ENCODE peak calls at places on chromosomes 2 and 18, in nine cellular contexts. P is kidney, U is nephron progenitor cell, K is coronary artery, W is transverse colon, N is ovary, H is HCT116, M is left lung, E is cardiac muscle cell. V is an unnamed sample.

GRCh38 chr18:35267809-35268208 is 22.2 kb downstream of the ZSCAN30 start:
- DNase-seq in P (peak; percentile 77), U (no peak), K (no peak), W (peak; percentile 26), N (peak; percentile 53), H (no peak), M (peak; percentile 80), E (no peak), V (no peak)

GRCh38 chr2:162072181-162072702 is 1.8 kb downstream of the DPP4 start:
- DNase-seq in P (no peak), U (no peak), K (no peak), W (no peak), N (no peak), H (no peak), M (no peak), E (peak; percentile 77), V (no peak)

GRCh38 chr18:32847719-32848118 is 74.9 kb upstream of the KLHL14 start:
- DNase-seq in P (no peak), U (peak; percentile 29), K (no peak), W (no peak), N (no peak), H (no peak), M (no peak), E (no peak), V (no peak)

GRCh38 chr2:174553811-174554493 is 43.7 kb downstream of the WIPF1 start:
- DNase-seq in P (no peak), U (no peak), K (no peak), W (peak; percentile 26), N (no peak), H (no peak), M (no peak), E (no peak), V (no peak)

GRCh38 chr2:45935791-45936622 is 284.5 kb downstream of the PRKCE start:
- DNase-seq in P (peak; percentile 98), U (peak; percentile 74), K (peak; percentile 98), W (peak; percentile 88), N (peak; percentile 95), H (peak; percentile 97), M (peak; percentile 94), E (peak; percentile 97), V (peak; percentile 86)

GRCh38 chr18:62341423-62341920 is 16.4 kb downstream of the TNFRSF11A start:
- DNase-seq in P (no peak), U (no peak), K (no peak), W (no peak), N (no peak), H (no peak), M (no peak), E (no peak), V (no peak)

GRCh38 chr2:45890819-45891218 is 239.3 kb downstream of the PRKCE start:
- DNase-seq in P (no peak), U (no peak), K (no peak), W (no peak), N (no peak), H (no peak), M (no peak), E (no peak), V (no peak)

GRCh38 chr2:63539416-63540162 is 48.7 kb downstream of the WDPCP start:
- DNase-seq in P (no peak), U (no peak), K (no peak), W (no peak), N (no peak), H (no peak), M (no peak), E (no peak), V (no peak)

GRCh38 chr2:24403168-24403850 is 43.0 kb upstream of the ITSN2 start:
- DNase-seq in P (no peak), U (no peak), K (no peak), W (no peak), N (peak; percentile 44), H (no peak), M (peak; percentile 46), E (no peak), V (no peak)

GRCh38 chr18:61333271-61333745 is at the start of gene CDH20:
- DNase-seq in P (no peak), U (peak; percentile 62), K (no peak), W (no peak), N (no peak), H (no peak), M (peak; percentile 73), E (peak; percentile 5), V (no peak)

GRCh38 chr2:132489150-132489549 is 72.5 kb downstream of the GPR39 start:
- DNase-seq in P (peak; percentile 63), U (peak; percentile 91), K (no peak), W (no peak), N (no peak), H (no peak), M (peak; percentile 77), E (peak; percentile 2), V (no peak)

GRCh38 chr2:239577306-239577705 is 176.5 kb upstream of the HDAC4 start:
- DNase-seq in P (peak; percentile 39), U (no peak), K (no peak), W (no peak), N (no peak), H (no peak), M (peak; percentile 33), E (no peak), V (no peak)

GRCh38 chr2:201313362-201313761 is 43.8 kb downstream of the FLACC1 start:
- DNase-seq in P (no peak), U (no peak), K (no peak), W (peak; percentile 9), N (no peak), H (no peak), M (peak; percentile 8), E (no peak), V (no peak)

GRCh38 chr18:8117008-8117376 is 492.2 kb upstream of the RAB12 start:
- DNase-seq in P (no peak), U (no peak), K (no peak), W (no peak), N (no peak), H (no peak), M (no peak), E (peak; percentile 6), V (no peak)

GRCh38 chr2:179132076-179132475 is 82.1 kb upstream of the CCDC141 start:
- DNase-seq in P (no peak), U (no peak), K (no peak), W (no peak), N (no peak), H (no peak), M (no peak), E (no peak), V (no peak)

GRCh38 chr2:98454500-98455235 is 10.0 kb downstream of the INPP4A start:
- DNase-seq in P (no peak), U (no peak), K (no peak), W (no peak), N (no peak), H (no peak), M (no peak), E (peak; percentile 30), V (no peak)

GRCh38 chr2:84640386-84640785 is 124.1 kb downstream of the DNAH6 start:
- DNase-seq in P (no peak), U (no peak), K (no peak), W (no peak), N (no peak), H (no peak), M (no peak), E (no peak), V (no peak)

GRCh38 chr2:105373344-105373781 is 25.5 kb downstream of the FHL2 start:
- DNase-seq in P (no peak), U (no peak), K (no peak), W (peak; percentile 48), N (peak; percentile 89), H (no peak), M (no peak), E (peak; percentile 62), V (no peak)

GRCh38 chr2:222753251-222753824 is 81.9 kb downstream of the MOGAT1 start:
- DNase-seq in P (no peak), U (no peak), K (no peak), W (no peak), N (no peak), H (no peak), M (no peak), E (peak; percentile 55), V (no peak)

GRCh38 chr2:157107877-157108276 is 149.6 kb upstream of the GALNT5 start:
- DNase-seq in P (no peak), U (no peak), K (no peak), W (peak; percentile 33), N (no peak), H (no peak), M (no peak), E (peak; percentile 21), V (peak; percentile 82)

GRCh38 chr18:56083097-56083865 is 495.3 kb upstream of the TCF4 start:
- DNase-seq in P (peak; percentile 60), U (no peak), K (no peak), W (no peak), N (peak; percentile 69), H (no peak), M (no peak), E (peak; percentile 88), V (no peak)

GRCh38 chr2:226489765-226490164 is 309.9 kb downstream of the IRS1 start:
- DNase-seq in P (no peak), U (no peak), K (no peak), W (no peak), N (no peak), H (no peak), M (no peak), E (peak; percentile 73), V (no peak)

GRCh38 chr2:217000406-217000805 is 140.5 kb upstream of the TNP1 start:
- DNase-seq in P (no peak), U (no peak), K (no peak), W (no peak), N (no peak), H (no peak), M (no peak), E (no peak), V (no peak)
- TF ChIP-seq CTCF in P (no peak), U (no peak), K (no peak), W (no peak), N (no peak), H (no peak), M (no peak), E (no peak), V (no peak)

DNA sequence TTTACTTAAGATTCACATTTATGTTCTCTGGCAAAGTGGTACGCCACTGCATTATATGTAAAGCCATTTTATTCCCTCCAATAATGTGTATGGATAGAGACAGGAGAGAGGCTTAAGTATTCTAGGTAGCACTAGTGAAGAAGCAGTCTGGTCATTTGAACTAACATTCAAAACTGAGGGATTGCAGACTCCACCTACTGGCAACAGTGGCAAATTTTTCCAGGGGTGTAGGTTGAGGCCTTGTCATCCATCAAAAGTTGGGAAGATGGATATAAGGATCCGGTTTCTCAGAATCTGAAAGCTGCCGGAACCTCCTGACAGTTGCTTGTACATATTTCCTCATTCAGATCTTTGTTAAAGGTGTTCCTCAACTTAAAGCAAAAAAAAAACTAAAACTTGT is 465.5 kb upstream of the FSHR start:
- DNase-seq in P (no peak), U (peak; percentile 1), K (no peak), W (no peak), N (no peak), H (no peak), M (no peak), E (peak; percentile 3), V (peak; percentile 0)
- TF ChIP-seq CTCF in P (no peak), U (no peak), K (no peak), W (no peak), N (no peak), H (no peak), M (no peak), E (peak; percentile 21), V (no peak)

GRCh38 chr2:151153601-151154000 is 108.1 kb downstream of the RBM43 start:
- DNase-seq in P (no peak), U (no peak), K (no peak), W (no peak), N (no peak), H (no peak), M (no peak), E (no peak), V (no peak)
- TF ChIP-seq CTCF in P (no peak), U (no peak), K (no peak), W (no peak), N (no peak), H (no peak), M (no peak), E (no peak), V (no peak)

GRCh38 chr2:227499971-227500630 is 28.1 kb downstream of the AGFG1 start:
- DNase-seq in P (no peak), U (no peak), K (no peak), W (no peak), N (no peak), H (no peak), M (no peak), E (no peak), V (no peak)
- TF ChIP-seq CTCF in P (no peak), U (no peak), K (no peak), W (no peak), N (no peak), H (no peak), M (no peak), E (no peak), V (peak; percentile 16)